ENCODE peak calls at places on chromosomes 16 and 17, in six cellular contexts. One of them, this sample, is unnamed.

GRCh38 chr17:17847726-17848125 is 10.9 kb upstream of the SREBF1 start:
- DNase-seq in CD14-positive monocyte: no peak
- DNase-seq in occipital lobe: no peak
- DNase-seq in CMK: no peak
- DNase-seq in midbrain: no peak
- DNase-seq in activated T-cell treated with anti-CD3 and anti-CD28 coated beads, Interleukin-2, amount 50 U/mL, for 72 hours: no peak
- DNase-seq in this sample: no peak

GRCh38 chr17:65750678-65751077 is 189.2 kb upstream of the AXIN2 start:
- DNase-seq in occipital lobe: no peak
- DNase-seq in CD14-positive monocyte: no peak
- DNase-seq in activated T-cell treated with anti-CD3 and anti-CD28 coated beads, Interleukin-2, amount 50 U/mL, for 72 hours: peak
- DNase-seq in midbrain: no peak
- DNase-seq in CMK: no peak
- DNase-seq in this sample: no peak

GRCh38 chr17:27354491-27355081 is 60.7 kb downstream of the WSB1 start:
- DNase-seq in activated T-cell treated with anti-CD3 and anti-CD28 coated beads, Interleukin-2, amount 50 U/mL, for 72 hours: no peak
- DNase-seq in CMK: no peak
- DNase-seq in occipital lobe: no peak
- DNase-seq in CD14-positive monocyte: no peak
- DNase-seq in midbrain: no peak
- DNase-seq in this sample: peak

GRCh38 chr16:86899757-86900156 is 321.4 kb downstream of the FOXL1 start:
- DNase-seq in occipital lobe: no peak
- DNase-seq in midbrain: no peak
- DNase-seq in CD14-positive monocyte: no peak
- DNase-seq in CMK: no peak
- DNase-seq in activated T-cell treated with anti-CD3 and anti-CD28 coated beads, Interleukin-2, amount 50 U/mL, for 72 hours: no peak
- DNase-seq in this sample: no peak

GRCh38 chr17:41284546-41284945 is 9.0 kb downstream of the KRTAP9-7 start:
- DNase-seq in CD14-positive monocyte: no peak
- DNase-seq in occipital lobe: no peak
- DNase-seq in CMK: no peak
- DNase-seq in activated T-cell treated with anti-CD3 and anti-CD28 coated beads, Interleukin-2, amount 50 U/mL, for 72 hours: no peak
- DNase-seq in midbrain: no peak
- DNase-seq in this sample: no peak

GRCh38 chr16:47728229-47728628 is 267.1 kb downstream of the PHKB start:
- DNase-seq in activated T-cell treated with anti-CD3 and anti-CD28 coated beads, Interleukin-2, amount 50 U/mL, for 72 hours: no peak
- DNase-seq in occipital lobe: no peak
- DNase-seq in CD14-positive monocyte: no peak
- DNase-seq in CMK: no peak
- DNase-seq in midbrain: no peak
- DNase-seq in this sample: no peak

GRCh38 chr17:39738568-39738901 is 797 bp downstream of the GRB7 start:
- DNase-seq in CMK: no peak
- DNase-seq in CD14-positive monocyte: no peak
- DNase-seq in activated T-cell treated with anti-CD3 and anti-CD28 coated beads, Interleukin-2, amount 50 U/mL, for 72 hours: peak
- DNase-seq in occipital lobe: no peak
- DNase-seq in midbrain: no peak
- DNase-seq in this sample: no peak

GRCh38 chr16:29012913-29013641 is 28.2 kb downstream of the LAT start:
- DNase-seq in midbrain: no peak
- DNase-seq in activated T-cell treated with anti-CD3 and anti-CD28 coated beads, Interleukin-2, amount 50 U/mL, for 72 hours: peak
- DNase-seq in occipital lobe: no peak
- DNase-seq in CD14-positive monocyte: no peak
- DNase-seq in CMK: no peak
- DNase-seq in this sample: no peak

GRCh38 chr16:89737341-89738071 is 16.2 kb downstream of the ZNF276 start:
- DNase-seq in activated T-cell treated with anti-CD3 and anti-CD28 coated beads, Interleukin-2, amount 50 U/mL, for 72 hours: peak
- DNase-seq in midbrain: no peak
- DNase-seq in occipital lobe: no peak
- DNase-seq in CD14-positive monocyte: no peak
- DNase-seq in CMK: no peak
- DNase-seq in this sample: no peak

GRCh38 chr16:67517661-67518423 is 10.8 kb upstream of the RIPOR1 start:
- DNase-seq in midbrain: no peak
- DNase-seq in CMK: no peak
- DNase-seq in CD14-positive monocyte: no peak
- DNase-seq in activated T-cell treated with anti-CD3 and anti-CD28 coated beads, Interleukin-2, amount 50 U/mL, for 72 hours: no peak
- DNase-seq in occipital lobe: no peak
- DNase-seq in this sample: no peak

GRCh38 chr17:63961355-63962207 is 11.1 kb downstream of the SCN4A start:
- DNase-seq in activated T-cell treated with anti-CD3 and anti-CD28 coated beads, Interleukin-2, amount 50 U/mL, for 72 hours: peak
- DNase-seq in CMK: peak
- DNase-seq in occipital lobe: no peak
- DNase-seq in midbrain: no peak
- DNase-seq in CD14-positive monocyte: peak
- DNase-seq in this sample: no peak

GRCh38 chr17:62916684-62917571 is 49.1 kb upstream of the TANC2 start:
- DNase-seq in CMK: no peak
- DNase-seq in occipital lobe: no peak
- DNase-seq in CD14-positive monocyte: no peak
- DNase-seq in midbrain: no peak
- DNase-seq in activated T-cell treated with anti-CD3 and anti-CD28 coated beads, Interleukin-2, amount 50 U/mL, for 72 hours: no peak
- DNase-seq in this sample: no peak

GRCh38 chr17:63740464-63741181 is 976 bp downstream of the STRADA start:
- DNase-seq in midbrain: no peak
- DNase-seq in occipital lobe: no peak
- DNase-seq in activated T-cell treated with anti-CD3 and anti-CD28 coated beads, Interleukin-2, amount 50 U/mL, for 72 hours: no peak
- DNase-seq in CMK: no peak
- DNase-seq in CD14-positive monocyte: no peak
- DNase-seq in this sample: no peak

This sample was measured in posterior cingulate gyrus.